ENCODE peak calls at places on chromosomes 1 and 21, in five cellular contexts. S is NCI-H1092; R is stimulated activated CD8-positive, alpha-beta memory T cell treated with anti-CD3 and anti-CD28 coated beads, Interleukin-12 subunit alpha, Interleukin-12 subunit beta, amount 100 ng/mL, for 4 hours; O is amniotic stem cell; I is iris pigment epithelial cell. B is an unnamed sample.

GRCh38 chr1:55575571-55576279 is 360.6 kb upstream of the USP24 start:
- DNase-seq in S (no peak), R (no peak), O (no peak), I (no peak), B (no peak)

GRCh38 chr1:59076612-59077011 is 220.3 kb upstream of the FGGY start:
- DNase-seq in S (no peak), R (no peak), O (no peak), I (peak), B (no peak)

GRCh38 chr21:35528109-35529042 is 479.3 kb upstream of the RUNX1 start:
- DNase-seq in S (no peak), R (peak), O (no peak), I (no peak), B (no peak)

GRCh38 chr1:150429805-150430204 is 57.4 kb upstream of the TARS2 start:
- DNase-seq in S (no peak), R (no peak), O (no peak), I (peak), B (no peak)

GRCh38 chr1:64173300-64173940 is 30.0 kb upstream of the UBE2U start:
- DNase-seq in S (no peak), R (no peak), O (no peak), I (no peak), B (no peak)

GRCh38 chr1:154943649-154944421 is 7.3 kb upstream of the PMVK start:
- DNase-seq in S (peak), R (no peak), O (no peak), I (peak), B (no peak)

GRCh38 chr1:109535971-109536491 is 3.6 kb upstream of the GPR61 start:
- DNase-seq in S (peak), R (no peak), O (no peak), I (no peak), B (no peak)

GRCh38 chr21:26506951-26507350 is 66.1 kb downstream of the CYYR1 start:
- DNase-seq in S (no peak), R (no peak), O (no peak), I (peak), B (peak)

GRCh38 chr1:22709891-22710687 is 550 bp upstream of the EPHB2 start:
- DNase-seq in S (peak), R (no peak), O (peak), I (peak), B (no peak)

GRCh38 chr1:24743404-24744211 is 1.6 kb upstream of the CLIC4 start:
- DNase-seq in S (no peak), R (no peak), O (no peak), I (peak), B (peak)

GRCh38 chr1:234154320-234155251 is 218.7 kb upstream of the COA6 start:
- DNase-seq in S (peak), R (no peak), O (peak), I (peak), B (peak)

GRCh38 chr1:209989525-209989924 is 51.5 kb downstream of the SYT14 start:
- DNase-seq in S (no peak), R (no peak), O (no peak), I (peak), B (no peak)

GRCh38 chr1:56077223-56077622 is 502.1 kb downstream of the PLPP3 start:
- DNase-seq in S (no peak), R (no peak), O (no peak), I (no peak), B (no peak)

GRCh38 chr1:225437710-225438437 is 10.0 kb upstream of the LBR start:
- DNase-seq in S (no peak), R (no peak), O (no peak), I (no peak), B (no peak)

GRCh38 chr21:45869121-45870007 is 112.2 kb upstream of the COL6A1 start:
- DNase-seq in S (no peak), R (no peak), O (peak), I (peak), B (no peak)

GRCh38 chr1:116474921-116475849 is 95.6 kb downstream of the CD58 start:
- DNase-seq in S (no peak), R (no peak), O (no peak), I (no peak), B (no peak)

GRCh38 chr21:46622226-46622625 is 13.2 kb upstream of the PRMT2 start:
- DNase-seq in S (no peak), R (no peak), O (no peak), I (peak), B (no peak)

GRCh38 chr1:80153762-80154555 is 1147.4 kb upstream of the ADGRL4 start:
- DNase-seq in S (no peak), R (no peak), O (no peak), I (no peak), B (no peak)

GRCh38 chr1:155646307-155646706 is 36.3 kb downstream of the MSTO1 start:
- DNase-seq in S (no peak), R (no peak), O (no peak), I (peak), B (no peak)

GRCh38 chr1:225766967-225767413 is 10.6 kb upstream of the SRP9 start:
- DNase-seq in S (peak), R (no peak), O (peak), I (peak), B (peak)

GRCh38 chr1:147243228-147243685 is 773 bp downstream of the CHD1L start:
- DNase-seq in S (peak), R (peak), O (no peak), I (no peak), B (peak)

GRCh38 chr1:42720868-42721267 is 19.2 kb downstream of the CLDN19 start:
- DNase-seq in S (no peak), R (no peak), O (no peak), I (no peak), B (no peak)

B was measured in fibroblast of the conjunctiva.